ENCODE peak calls at places on chromosomes 13 and 19, in eight cellular contexts. L is NB4, B is cardiac muscle cell, H is fibroblast of lung, S is gastrocnemius medialis, X is transverse colon, I is AG04450, Z is fibroblast of pulmonary artery. K is an unnamed sample.
A peak's percentile ranks its signal among the peaks of the same experiment; 100 is the strongest.

GRCh38 chr19:13053761-13054604 is 48.7 kb downstream of the LYL1 start:
- DNase-seq in L (no peak), B (peak; percentile 86), H (peak; percentile 89), S (no peak), X (peak; percentile 79), I (peak; percentile 92), Z (peak; percentile 99), K (peak; percentile 74)

GRCh38 chr13:114131581-114132418 is 623 bp downstream of the RASA3 start:
- DNase-seq in L (peak; percentile 67), B (peak; percentile 49), H (peak; percentile 31), S (no peak), X (no peak), I (no peak), Z (peak; percentile 53), K (no peak)

GRCh38 chr13:109610517-109610916 is 175.9 kb downstream of the IRS2 start:
- DNase-seq in L (peak; percentile 67), B (peak; percentile 27), H (peak; percentile 7), S (no peak), X (peak; percentile 55), I (no peak), Z (peak; percentile 23), K (peak; percentile 7)

GRCh38 chr19:51644636-51645271 is 1.9 kb downstream of the SIGLEC14 start:
- DNase-seq in L (peak; percentile 50), B (no peak), H (no peak), S (no peak), X (no peak), I (no peak), Z (no peak), K (no peak)

GRCh38 chr19:50794778-50795664 is 4.8 kb downstream of the ACP4 start:
- DNase-seq in L (peak; percentile 80), B (no peak), H (no peak), S (no peak), X (no peak), I (no peak), Z (no peak), K (no peak)

GRCh38 chr19:17829855-17830566 is 8.7 kb upstream of the INSL3 start:
- DNase-seq in L (no peak), B (peak; percentile 69), H (peak; percentile 21), S (no peak), X (peak; percentile 33), I (no peak), Z (peak; percentile 29), K (peak; percentile 62)

GRCh38 chr13:38395505-38395803 is 45.8 kb downstream of the UFM1 start:
- DNase-seq in L (no peak), B (no peak), H (no peak), S (no peak), X (no peak), I (no peak), Z (no peak), K (no peak)

GRCh38 chr13:80962855-80963254 is 621.9 kb upstream of the SPRY2 start:
- DNase-seq in L (no peak), B (no peak), H (peak; percentile 66), S (no peak), X (no peak), I (no peak), Z (peak; percentile 63), K (no peak)

GRCh38 chr13:24007979-24008620 is 110.8 kb upstream of the C1QTNF9B start:
- DNase-seq in L (no peak), B (no peak), H (no peak), S (no peak), X (no peak), I (no peak), Z (no peak), K (no peak)

GRCh38 chr13:47420568-47420967 is 523.7 kb upstream of the HTR2A start:
- DNase-seq in L (no peak), B (no peak), H (peak; percentile 33), S (no peak), X (no peak), I (no peak), Z (no peak), K (no peak)

GRCh38 chr19:19661141-19661674 is 2.3 kb downstream of the ATP13A1 start:
- DNase-seq in L (no peak), B (no peak), H (no peak), S (no peak), X (no peak), I (no peak), Z (no peak), K (no peak)

GRCh38 chr19:51552996-51553725 is 17.9 kb upstream of the ZNF175 start:
- DNase-seq in L (peak; percentile 79), B (peak; percentile 80), H (peak; percentile 33), S (no peak), X (peak; percentile 43), I (peak; percentile 23), Z (peak; percentile 78), K (peak; percentile 92)

GRCh38 chr19:2627319-2627829 is 75.1 kb downstream of the GNG7 start:
- DNase-seq in L (peak; percentile 68), B (no peak), H (peak; percentile 97), S (peak; percentile 93), X (peak; percentile 69), I (peak; percentile 90), Z (peak; percentile 96), K (no peak)

GRCh38 chr13:35923347-35923746 is 207.8 kb downstream of the DCLK1 start:
- DNase-seq in L (no peak), B (no peak), H (peak; percentile 17), S (no peak), X (no peak), I (no peak), Z (peak; percentile 33), K (no peak)

DNA sequence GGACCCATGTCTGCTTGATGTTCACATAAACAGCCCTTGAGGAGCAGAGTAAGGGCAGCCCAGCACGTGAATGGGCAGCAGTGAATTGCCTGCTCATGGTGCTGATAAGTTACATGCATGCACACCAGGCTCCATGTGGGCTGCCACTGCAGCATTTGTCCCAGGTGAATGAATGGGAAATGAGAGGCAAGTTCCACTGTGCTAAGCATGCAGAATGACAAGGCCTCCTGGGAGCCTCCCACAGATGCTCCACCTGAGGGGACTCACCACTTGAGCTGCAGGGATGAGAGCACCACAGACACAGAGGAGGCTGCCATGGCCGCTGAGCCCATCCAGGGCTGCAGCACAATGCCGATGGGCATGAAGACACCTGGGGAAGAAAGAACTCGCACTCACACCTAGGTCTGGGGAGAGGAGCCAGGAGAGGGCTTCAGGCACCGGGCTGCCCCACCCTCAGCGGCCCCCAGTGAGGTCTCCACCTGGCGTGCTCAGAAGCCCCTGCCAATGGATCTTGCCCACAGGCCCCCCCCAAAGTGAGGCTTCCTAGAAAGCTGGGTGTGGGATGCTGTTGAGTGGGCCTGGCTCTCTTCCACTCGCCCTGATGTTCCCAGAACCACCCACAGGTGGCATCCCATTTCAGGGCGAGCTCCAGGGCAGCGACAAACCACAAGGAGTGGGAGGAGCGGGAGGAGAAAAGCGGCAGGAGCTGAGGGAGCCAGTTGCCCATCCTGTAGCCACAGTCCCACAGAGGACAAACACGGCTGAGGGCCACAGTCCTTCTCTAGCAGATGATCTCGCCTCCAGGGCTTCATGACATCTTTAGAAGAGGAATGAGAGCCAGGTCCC is 73.8 kb downstream of the CCDC70 start:
- DNase-seq in L (peak; percentile 44), B (peak; percentile 31), H (no peak), S (no peak), X (peak; percentile 54), I (no peak), Z (peak; percentile 14), K (peak; percentile 55)
- TF ChIP-seq CTCF in L (peak; percentile 28), B (peak; percentile 30), H (no peak), S (no peak), X (peak; percentile 60), I (peak; percentile 27), Z (peak; percentile 32), K (no peak)

GRCh38 chr13:21319869-21320641 is 139.0 kb downstream of the ZDHHC20 start:
- DNase-seq in L (no peak), B (no peak), H (no peak), S (no peak), X (no peak), I (no peak), Z (no peak), K (no peak)
- TF ChIP-seq CTCF in L (no peak), B (no peak), H (no peak), S (no peak), X (no peak), I (no peak), Z (no peak), K (no peak)

GRCh38 chr19:56136362-56136761 is 4.7 kb upstream of the ZNF444 start:
- DNase-seq in L (no peak), B (no peak), H (no peak), S (no peak), X (no peak), I (no peak), Z (no peak), K (no peak)
- TF ChIP-seq CTCF in L (no peak), B (no peak), H (no peak), S (no peak), X (no peak), I (no peak), Z (no peak), K (no peak)

GRCh38 chr19:42023121-42023942 is 29.3 kb upstream of the ATP1A3 start:
- DNase-seq in L (peak; percentile 48), B (peak; percentile 29), H (peak; percentile 9), S (no peak), X (peak; percentile 24), I (no peak), Z (peak; percentile 3), K (peak; percentile 55)
- TF ChIP-seq CTCF in L (peak; percentile 58), B (peak; percentile 49), H (peak; percentile 51), S (no peak), X (peak; percentile 23), I (peak; percentile 41), Z (peak; percentile 39), K (peak; percentile 51)

GRCh38 chr13:107864543-107865460 is 350.5 kb downstream of the LIG4 start:
- DNase-seq in L (peak; percentile 54), B (peak; percentile 88), H (peak; percentile 86), S (no peak), X (no peak), I (peak; percentile 49), Z (peak; percentile 80), K (peak; percentile 58)

GRCh38 chr13:107865643-107866006 is 349.7 kb downstream of the LIG4 start:
- DNase-seq in L (no peak), B (no peak), H (peak; percentile 35), S (no peak), X (no peak), I (no peak), Z (peak; percentile 18), K (no peak)

GRCh38 chr13:107854880-107855279 is 360.5 kb downstream of the LIG4 start:
- DNase-seq in L (no peak), B (no peak), H (no peak), S (no peak), X (no peak), I (no peak), Z (no peak), K (no peak)

GRCh38 chr13:107866007-107866665 is 349.2 kb downstream of the LIG4 start:
- DNase-seq in L (no peak), B (peak; percentile 60), H (no peak), S (no peak), X (no peak), I (no peak), Z (peak; percentile 33), K (peak; percentile 41)

GRCh38 chr13:107860284-107860683 is 355.1 kb downstream of the LIG4 start:
- DNase-seq in L (no peak), B (no peak), H (no peak), S (no peak), X (no peak), I (no peak), Z (no peak), K (no peak)
- TF ChIP-seq CTCF in L (no peak), B (no peak), H (no peak), S (no peak), X (no peak), I (no peak), Z (no peak), K (no peak)